ENCODE peak calls at places on chromosomes 6 and 20, in seven cellular contexts. Z is HCT116, G is WTC11, V is HepG2, O is H1, E is K562, J is GM12878. B is an unnamed sample.

GRCh38 chr6:130787726-130788500 is 39.3 kb upstream of the SMLR1 start:
- DNase-seq in Z (no peak), G (no peak), V (peak; percentile 15), O (no peak), E (no peak), J (peak; percentile 17), B (no peak)

GRCh38 chr6:24451581-24452041 is 37.8 kb downstream of the GPLD1 start:
- DNase-seq in Z (no peak), G (no peak), V (no peak), O (no peak), E (peak; percentile 37), J (no peak), B (no peak)

GRCh38 chr6:158709809-158710208 is 60.0 kb downstream of the SYTL3 start:
- DNase-seq in Z (no peak), G (no peak), V (no peak), O (no peak), E (no peak), J (no peak), B (no peak)

GRCh38 chr6:119446623-119447008 is 97.1 kb upstream of the MAN1A1 start:
- DNase-seq in Z (no peak), G (no peak), V (no peak), O (no peak), E (no peak), J (no peak), B (no peak)

GRCh38 chr6:35073211-35073610 is 67.9 kb downstream of the TCP11 start:
- DNase-seq in Z (no peak), G (no peak), V (no peak), O (no peak), E (no peak), J (no peak), B (no peak)

GRCh38 chr6:129492260-129492659 is 217.7 kb downstream of the ARHGAP18 start:
- DNase-seq in Z (no peak), G (no peak), V (no peak), O (no peak), E (no peak), J (no peak), B (no peak)

GRCh38 chr6:54002118-54002517 is 109.1 kb upstream of the MLIP start:
- DNase-seq in Z (no peak), G (no peak), V (no peak), O (no peak), E (no peak), J (no peak), B (no peak)

GRCh38 chr6:120378582-120379220 is 955.6 kb downstream of the TBC1D32 start:
- DNase-seq in Z (peak; percentile 70), G (no peak), V (peak; percentile 72), O (no peak), E (peak; percentile 9), J (no peak), B (peak; percentile 39)

GRCh38 chr6:105363100-105363754 is 39.7 kb downstream of the PREP start:
- DNase-seq in Z (no peak), G (no peak), V (no peak), O (no peak), E (no peak), J (no peak), B (no peak)

GRCh38 chr6:123604067-123604466 is 32.7 kb downstream of the TRDN start:
- DNase-seq in Z (no peak), G (no peak), V (no peak), O (no peak), E (no peak), J (no peak), B (peak; percentile 23)
- TF ChIP-seq SP1 in Z (no peak), G (no peak), V (no peak), O (no peak), E (no peak), J (no peak), B (no peak)

DNA sequence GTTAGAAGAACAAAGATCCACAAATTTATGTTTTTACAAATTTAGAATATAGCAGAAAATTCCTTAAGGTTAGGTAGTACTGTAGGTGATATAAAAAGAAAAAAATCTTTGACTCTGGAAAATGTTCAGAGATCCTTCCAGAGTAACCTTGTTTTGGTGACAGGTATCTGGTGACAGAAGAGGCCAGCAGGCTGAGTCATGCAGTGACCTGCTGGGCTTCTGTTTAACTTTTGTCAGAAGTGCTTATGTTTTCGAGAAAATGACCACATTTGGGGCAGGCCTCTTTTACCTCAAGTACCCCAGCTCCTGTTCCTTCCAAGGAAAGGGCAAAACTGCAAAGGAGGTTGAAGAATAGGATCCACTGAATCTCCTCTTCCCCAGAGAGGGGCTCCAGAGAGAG is 10.5 kb upstream of the CLDN20 start:
- DNase-seq in Z (no peak), G (no peak), V (peak; percentile 25), O (no peak), E (no peak), J (no peak), B (no peak)
- TF ChIP-seq SP1 in Z (no peak), G (no peak), V (no peak), O (no peak), E (no peak), J (no peak), B (no peak)

DNA sequence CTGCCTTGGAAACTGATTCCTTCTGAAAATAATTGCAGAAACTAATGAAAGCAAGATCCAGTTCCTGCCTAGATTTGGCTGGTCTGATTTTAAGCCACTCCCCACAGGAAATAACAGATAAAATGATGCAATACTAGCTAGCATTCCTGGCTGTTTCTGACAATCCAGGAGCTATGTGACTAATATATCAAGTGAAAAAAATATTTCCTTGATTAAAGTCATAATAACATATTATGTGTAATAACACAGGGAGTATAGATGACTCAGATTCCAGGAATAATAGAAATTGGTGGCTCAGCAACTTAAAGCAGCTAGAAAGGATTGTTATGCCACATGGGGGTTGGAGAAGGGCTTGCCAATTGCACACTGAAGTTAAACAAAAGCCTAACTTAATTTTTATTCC is 182.7 kb upstream of the SALL4 start:
- DNase-seq in Z (peak; percentile 72), G (no peak), V (peak; percentile 54), O (no peak), E (no peak), J (no peak), B (no peak)
- TF ChIP-seq SP1 in Z (peak; percentile 80), G (no peak), V (no peak), O (no peak), E (no peak), J (no peak), B (no peak)

DNA sequence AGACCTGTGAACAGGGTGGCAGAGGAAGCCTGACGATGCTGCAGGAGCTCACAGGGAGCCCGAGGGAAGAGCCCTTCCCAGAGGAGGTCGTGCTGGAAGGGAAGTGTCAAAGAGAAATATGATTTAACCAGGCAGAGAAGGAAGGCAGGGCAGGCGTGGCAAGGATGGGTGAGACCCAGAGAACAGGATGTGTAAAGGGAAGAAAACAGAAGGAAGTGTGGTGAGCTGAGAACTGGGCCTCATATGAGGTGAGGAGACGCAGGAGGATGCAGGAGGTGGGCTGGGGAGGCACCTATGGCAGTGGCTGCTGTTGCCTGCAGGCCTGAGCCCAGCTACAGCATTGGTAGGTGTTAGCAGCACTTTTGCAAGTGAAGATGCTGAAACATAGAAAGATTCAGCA is 105.6 kb downstream of the ZDHHC14 start:
- DNase-seq in Z (no peak), G (no peak), V (no peak), O (no peak), E (no peak), J (no peak), B (no peak)
- TF ChIP-seq SP1 in Z (no peak), G (no peak), V (no peak), O (no peak), E (no peak), J (no peak), B (no peak)

DNA sequence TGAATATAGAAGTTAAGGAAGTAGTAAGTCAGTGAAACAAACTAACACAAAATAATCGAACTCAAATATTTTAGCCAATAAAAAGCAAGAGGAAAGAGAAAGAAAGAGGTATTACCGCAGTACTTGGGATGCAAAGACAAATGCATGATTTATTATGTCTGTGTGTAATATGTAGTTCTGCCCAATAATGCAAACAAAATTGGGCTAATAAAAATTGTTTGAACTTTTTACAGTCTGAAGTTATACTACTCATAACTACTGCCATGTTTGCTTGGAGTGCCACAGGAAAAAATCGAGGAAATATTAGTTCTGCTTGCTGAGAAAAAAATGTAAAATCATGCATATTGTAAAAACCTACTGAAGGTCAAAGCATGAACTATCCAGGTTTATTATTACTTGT is 360.3 kb upstream of the KCNQ5 start:
- DNase-seq in Z (no peak), G (no peak), V (no peak), O (no peak), E (no peak), J (no peak), B (no peak)
- TF ChIP-seq SP1 in Z (no peak), G (no peak), V (no peak), O (no peak), E (no peak), J (no peak), B (no peak)

DNA sequence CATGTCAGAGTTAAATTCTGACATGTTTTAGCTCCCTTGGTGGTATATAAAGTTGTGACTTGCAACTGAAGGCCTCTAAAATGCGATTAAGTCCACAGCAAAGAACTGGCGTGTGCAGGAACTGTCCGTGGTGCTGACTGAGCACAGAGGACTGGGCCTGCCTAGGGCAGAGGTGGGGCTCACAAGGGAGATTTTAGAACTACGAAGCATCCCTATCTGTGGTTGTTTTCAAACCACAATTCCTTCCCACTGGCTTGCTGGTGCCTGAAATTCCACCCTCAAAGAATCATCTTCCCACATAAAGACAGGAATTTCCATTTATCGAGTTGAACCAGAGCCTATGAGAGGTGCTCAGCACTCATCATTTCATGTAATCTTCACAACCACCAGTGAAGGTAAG is 30.1 kb downstream of the RIMS4 start:
- DNase-seq in Z (no peak), G (peak; percentile 75), V (peak; percentile 55), O (no peak), E (peak; percentile 50), J (no peak), B (peak; percentile 60)
- TF ChIP-seq SP1 in Z (no peak), G (peak; percentile 39), V (no peak), O (no peak), E (no peak), J (no peak), B (no peak)